ENCODE peak calls at places on chromosomes 4 and X, in five cellular contexts. One of them, this sample, is unnamed.

GRCh38 chr4:187739771-187740170 is 255.8 kb upstream of the ZFP42 start:
- DNase-seq in lower lobe of right lung: no peak
- DNase-seq in AG09309: no peak
- DNase-seq in prostate gland: no peak
- DNase-seq in Panc1: no peak
- DNase-seq in this sample: no peak

GRCh38 chrX:129310000-129310399 is 213.3 kb downstream of the SMARCA1 start:
- DNase-seq in lower lobe of right lung: no peak
- DNase-seq in AG09309: no peak
- DNase-seq in prostate gland: no peak
- DNase-seq in Panc1: no peak
- DNase-seq in this sample: no peak

GRCh38 chr4:108751321-108751720 is 11.5 kb downstream of the ETNPPL start:
- DNase-seq in lower lobe of right lung: no peak
- DNase-seq in AG09309: no peak
- DNase-seq in prostate gland: no peak
- DNase-seq in Panc1: no peak
- DNase-seq in this sample: no peak

GRCh38 chrX:150051096-150051495 is 112.8 kb upstream of the EOLA2 start:
- DNase-seq in lower lobe of right lung: no peak
- DNase-seq in AG09309: no peak
- DNase-seq in prostate gland: no peak
- DNase-seq in Panc1: no peak
- DNase-seq in this sample: peak

GRCh38 chr4:147938481-147938880 is 206.6 kb downstream of the ARHGAP10 start:
- DNase-seq in lower lobe of right lung: no peak
- DNase-seq in AG09309: no peak
- DNase-seq in prostate gland: no peak
- DNase-seq in Panc1: no peak
- DNase-seq in this sample: no peak

GRCh38 chrX:8844157-8844556 is 43.0 kb upstream of the FAM9A start:
- DNase-seq in lower lobe of right lung: no peak
- DNase-seq in AG09309: no peak
- DNase-seq in prostate gland: no peak
- DNase-seq in Panc1: no peak
- DNase-seq in this sample: no peak

GRCh38 chrX:45621356-45622041 is 420.8 kb upstream of the DIPK2B start:
- DNase-seq in lower lobe of right lung: no peak
- DNase-seq in AG09309: peak
- DNase-seq in prostate gland: no peak
- DNase-seq in Panc1: no peak
- DNase-seq in this sample: peak

GRCh38 chr4:139660518-139661149 is 5.0 kb upstream of the MGST2 start:
- DNase-seq in lower lobe of right lung: no peak
- DNase-seq in AG09309: no peak
- DNase-seq in prostate gland: no peak
- DNase-seq in Panc1: no peak
- DNase-seq in this sample: no peak

GRCh38 chr4:153260553-153261306 is 56.5 kb downstream of the TRIM2 start:
- DNase-seq in lower lobe of right lung: no peak
- DNase-seq in AG09309: peak
- DNase-seq in prostate gland: no peak
- DNase-seq in Panc1: no peak
- DNase-seq in this sample: no peak

GRCh38 chrX:15242899-15243555 is 26.9 kb downstream of the ASB9 start:
- DNase-seq in lower lobe of right lung: no peak
- DNase-seq in AG09309: peak
- DNase-seq in prostate gland: peak
- DNase-seq in Panc1: peak
- DNase-seq in this sample: peak

GRCh38 chrX:125090046-125090445 is 229.6 kb upstream of the TEX13C start:
- DNase-seq in lower lobe of right lung: no peak
- DNase-seq in AG09309: no peak
- DNase-seq in prostate gland: no peak
- DNase-seq in Panc1: no peak
- DNase-seq in this sample: peak

GRCh38 chrX:38561951-38562719 is 793 bp downstream of the TSPAN7 start:
- DNase-seq in lower lobe of right lung: peak
- DNase-seq in AG09309: no peak
- DNase-seq in prostate gland: peak
- DNase-seq in Panc1: no peak
- DNase-seq in this sample: no peak

GRCh38 chr4:147927377-147928137 is 195.7 kb downstream of the ARHGAP10 start:
- DNase-seq in lower lobe of right lung: no peak
- DNase-seq in AG09309: no peak
- DNase-seq in prostate gland: no peak
- DNase-seq in Panc1: no peak
- DNase-seq in this sample: no peak

GRCh38 chr4:180538384-180539052 is 1704.7 kb upstream of the TENM3 start:
- DNase-seq in lower lobe of right lung: no peak
- DNase-seq in AG09309: no peak
- DNase-seq in prostate gland: no peak
- DNase-seq in Panc1: no peak
- DNase-seq in this sample: no peak
- H3K4me3 ChIP-seq in lower lobe of right lung: no peak
- H3K4me3 ChIP-seq in AG09309: no peak
- H3K4me3 ChIP-seq in prostate gland: no peak
- H3K4me3 ChIP-seq in Panc1: no peak
- H3K4me3 ChIP-seq in this sample: no peak

GRCh38 chr4:121900132-121900983 is 30.1 kb upstream of the BBS7 start:
- DNase-seq in lower lobe of right lung: no peak
- DNase-seq in AG09309: peak
- DNase-seq in prostate gland: peak
- DNase-seq in Panc1: peak
- DNase-seq in this sample: peak

GRCh38 chr4:121898150-121898549 is 27.9 kb upstream of the BBS7 start:
- DNase-seq in lower lobe of right lung: no peak
- DNase-seq in AG09309: no peak
- DNase-seq in prostate gland: no peak
- DNase-seq in Panc1: no peak
- DNase-seq in this sample: peak
- TF ChIP-seq CTCF in lower lobe of right lung: no peak
- TF ChIP-seq CTCF in AG09309: no peak
- TF ChIP-seq CTCF in prostate gland: no peak
- TF ChIP-seq CTCF in Panc1: no peak
- TF ChIP-seq CTCF in this sample: no peak

GRCh38 chrX:33339219-33339618 is 127.9 kb upstream of the DMD start:
- DNase-seq in lower lobe of right lung: no peak
- DNase-seq in AG09309: no peak
- DNase-seq in prostate gland: no peak
- DNase-seq in Panc1: no peak
- DNase-seq in this sample: peak
- H3K4me3 ChIP-seq in lower lobe of right lung: peak
- H3K4me3 ChIP-seq in AG09309: no peak
- H3K4me3 ChIP-seq in prostate gland: no peak
- H3K4me3 ChIP-seq in Panc1: no peak
- H3K4me3 ChIP-seq in this sample: no peak

DNA sequence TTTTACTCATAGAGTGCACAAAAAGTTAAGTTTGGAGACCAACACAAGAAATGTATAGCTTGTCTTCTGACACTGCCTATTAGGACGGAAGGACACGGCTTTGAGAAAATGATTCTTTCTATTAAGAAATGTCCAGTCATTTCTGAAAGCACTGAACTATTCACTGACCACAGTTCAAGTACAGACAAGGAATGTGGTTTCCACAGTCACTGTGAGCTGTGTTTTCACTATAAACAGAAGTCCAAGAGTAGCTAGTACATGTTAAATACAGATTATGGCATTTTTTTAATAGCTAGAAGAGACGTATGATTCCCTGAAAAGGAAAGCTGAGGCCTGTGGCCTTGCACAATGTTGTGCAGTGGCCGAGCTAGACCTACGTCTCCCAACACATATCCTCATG is 115.1 kb upstream of the GPM6A start:
- DNase-seq in lower lobe of right lung: no peak
- DNase-seq in AG09309: no peak
- DNase-seq in prostate gland: no peak
- DNase-seq in Panc1: no peak
- DNase-seq in this sample: peak
- TF ChIP-seq CTCF in lower lobe of right lung: no peak
- TF ChIP-seq CTCF in AG09309: no peak
- TF ChIP-seq CTCF in prostate gland: no peak
- TF ChIP-seq CTCF in Panc1: no peak
- TF ChIP-seq CTCF in this sample: no peak

GRCh38 chr4:103423261-103423660 is 225.1 kb upstream of the CENPE start:
- DNase-seq in lower lobe of right lung: no peak
- DNase-seq in AG09309: no peak
- DNase-seq in prostate gland: no peak
- DNase-seq in Panc1: no peak
- DNase-seq in this sample: no peak

GRCh38 chr4:103429283-103429682 is 231.1 kb upstream of the CENPE start:
- DNase-seq in lower lobe of right lung: no peak
- DNase-seq in AG09309: no peak
- DNase-seq in prostate gland: no peak
- DNase-seq in Panc1: no peak
- DNase-seq in this sample: no peak

GRCh38 chr4:103422467-103423219 is 224.5 kb upstream of the CENPE start:
- DNase-seq in lower lobe of right lung: no peak
- DNase-seq in AG09309: no peak
- DNase-seq in prostate gland: no peak
- DNase-seq in Panc1: no peak
- DNase-seq in this sample: peak

GRCh38 chr4:103424853-103425252 is 226.7 kb upstream of the CENPE start:
- DNase-seq in lower lobe of right lung: no peak
- DNase-seq in AG09309: no peak
- DNase-seq in prostate gland: peak
- DNase-seq in Panc1: no peak
- DNase-seq in this sample: peak

DNA sequence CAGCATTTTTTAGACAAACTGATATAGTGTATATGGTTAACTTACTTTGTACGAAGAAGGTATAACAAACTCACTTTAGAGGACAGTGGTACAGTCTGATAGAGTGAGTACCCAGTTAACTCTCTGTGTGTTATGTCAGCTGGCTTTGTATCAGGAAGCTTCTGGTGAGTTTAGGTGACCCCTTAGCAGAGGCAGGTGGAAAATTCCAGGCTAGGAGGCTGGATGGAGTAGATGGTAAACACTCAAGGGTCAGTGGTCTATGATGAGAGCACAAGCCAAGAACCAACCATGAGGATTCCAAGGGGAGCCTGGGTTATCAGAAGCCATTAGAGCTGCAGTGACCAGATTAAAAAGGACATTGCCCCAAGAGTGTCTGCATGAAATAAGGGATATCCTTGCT is 227.3 kb upstream of the CENPE start:
- DNase-seq in lower lobe of right lung: no peak
- DNase-seq in AG09309: no peak
- DNase-seq in prostate gland: no peak
- DNase-seq in Panc1: no peak
- DNase-seq in this sample: no peak
- H3K4me3 ChIP-seq in lower lobe of right lung: no peak
- H3K4me3 ChIP-seq in AG09309: no peak
- H3K4me3 ChIP-seq in prostate gland: no peak
- H3K4me3 ChIP-seq in Panc1: no peak
- H3K4me3 ChIP-seq in this sample: peak

GRCh38 chr4:156291317-156291716 is 337.7 kb upstream of the CTSO start:
- DNase-seq in lower lobe of right lung: no peak
- DNase-seq in AG09309: peak
- DNase-seq in prostate gland: no peak
- DNase-seq in Panc1: no peak
- DNase-seq in this sample: peak

GRCh38 chr4:156298230-156298629 is 344.6 kb upstream of the CTSO start:
- DNase-seq in lower lobe of right lung: no peak
- DNase-seq in AG09309: peak
- DNase-seq in prostate gland: no peak
- DNase-seq in Panc1: no peak
- DNase-seq in this sample: peak

GRCh38 chr4:156295676-156296075 is 342.0 kb upstream of the CTSO start:
- DNase-seq in lower lobe of right lung: no peak
- DNase-seq in AG09309: no peak
- DNase-seq in prostate gland: no peak
- DNase-seq in Panc1: no peak
- DNase-seq in this sample: peak

GRCh38 chr4:156293657-156294297 is 340.1 kb upstream of the CTSO start:
- DNase-seq in lower lobe of right lung: no peak
- DNase-seq in AG09309: peak
- DNase-seq in prostate gland: no peak
- DNase-seq in Panc1: no peak
- DNase-seq in this sample: peak

GRCh38 chr4:156294577-156294976 is 340.9 kb upstream of the CTSO start:
- DNase-seq in lower lobe of right lung: no peak
- DNase-seq in AG09309: peak
- DNase-seq in prostate gland: no peak
- DNase-seq in Panc1: no peak
- DNase-seq in this sample: peak
- TF ChIP-seq CTCF in lower lobe of right lung: no peak
- TF ChIP-seq CTCF in AG09309: peak
- TF ChIP-seq CTCF in prostate gland: no peak
- TF ChIP-seq CTCF in Panc1: peak
- TF ChIP-seq CTCF in this sample: no peak

GRCh38 chr4:20251061-20251795 is 477 bp upstream of the SLIT2 start:
- DNase-seq in lower lobe of right lung: no peak
- DNase-seq in AG09309: no peak
- DNase-seq in prostate gland: no peak
- DNase-seq in Panc1: no peak
- DNase-seq in this sample: no peak

GRCh38 chr4:20253799-20254409 is 2.2 kb downstream of the SLIT2 start:
- DNase-seq in lower lobe of right lung: peak
- DNase-seq in AG09309: no peak
- DNase-seq in prostate gland: no peak
- DNase-seq in Panc1: no peak
- DNase-seq in this sample: peak

GRCh38 chr4:20251796-20252655 is at the start of gene SLIT2:
- DNase-seq in lower lobe of right lung: peak
- DNase-seq in AG09309: no peak
- DNase-seq in prostate gland: peak
- DNase-seq in Panc1: no peak
- DNase-seq in this sample: peak

GRCh38 chr4:20253272-20253798 is 1.6 kb downstream of the SLIT2 start:
- DNase-seq in lower lobe of right lung: no peak
- DNase-seq in AG09309: no peak
- DNase-seq in prostate gland: no peak
- DNase-seq in Panc1: no peak
- DNase-seq in this sample: no peak

GRCh38 chr4:20252656-20253271 is 1.1 kb downstream of the SLIT2 start:
- DNase-seq in lower lobe of right lung: peak
- DNase-seq in AG09309: no peak
- DNase-seq in prostate gland: no peak
- DNase-seq in Panc1: no peak
- DNase-seq in this sample: peak
- H3K4me3 ChIP-seq in lower lobe of right lung: peak
- H3K4me3 ChIP-seq in AG09309: peak
- H3K4me3 ChIP-seq in prostate gland: peak
- H3K4me3 ChIP-seq in Panc1: no peak
- H3K4me3 ChIP-seq in this sample: peak

This sample was measured in epithelial cell of esophagus.